ENCODE peak calls at places on chromosomes 6 and 20, in eight cellular contexts. N, T, O, X, Z, M, Y and V are unnamed samples.

GRCh38 chr6:168299541-168300511 is 19.8 kb downstream of the DACT2 start:
- DNase-seq in T (peak), Y (no peak), O (no peak), Z (no peak), M (no peak), X (no peak), N (no peak), V (peak)

GRCh38 chr6:133512410-133513016 is 271.4 kb downstream of the EYA4 start:
- DNase-seq in X (peak), M (peak), Z (peak), T (no peak), O (peak), N (peak), Y (peak), V (no peak)

GRCh38 chr20:2771631-2772080 is 28.8 kb downstream of the CPXM1 start:
- DNase-seq in Z (no peak), O (no peak), T (peak), M (no peak), X (peak), Y (no peak), N (no peak), V (no peak)

GRCh38 chr20:24676978-24677370 is 207.5 kb downstream of the SYNDIG1 start:
- DNase-seq in X (no peak), N (no peak), Y (no peak), O (no peak), T (no peak), Z (no peak), M (no peak), V (peak)

GRCh38 chr6:79076160-79076559 is 1.9 kb downstream of the PHIP start:
- DNase-seq in N (no peak), T (no peak), X (peak), O (no peak), M (no peak), Y (peak), Z (no peak), V (no peak)

GRCh38 chr20:59144179-59144830 is 19.3 kb upstream of the ZNF831 start:
- DNase-seq in Z (no peak), Y (no peak), M (no peak), O (no peak), X (no peak), N (no peak), T (peak), V (no peak)

GRCh38 chr6:132512342-132512637 is 626 bp downstream of the STX7 start:
- DNase-seq in O (no peak), N (no peak), X (no peak), T (no peak), Y (no peak), M (no peak), Z (no peak), V (no peak)

GRCh38 chr20:59575653-59576052 is 28.7 kb upstream of the PHACTR3 start:
- DNase-seq in N (no peak), M (no peak), Y (no peak), O (no peak), X (no peak), T (no peak), Z (no peak), V (no peak)

GRCh38 chr6:170135821-170136471 is 154.9 kb downstream of the DLL1 start:
- DNase-seq in X (no peak), Z (no peak), O (no peak), Y (no peak), T (peak), M (no peak), N (no peak), V (peak)

GRCh38 chr20:49635171-49635570 is 67.2 kb upstream of the PTGIS start:
- DNase-seq in N (peak), T (no peak), Y (no peak), Z (peak), M (no peak), X (no peak), O (no peak), V (peak)

GRCh38 chr6:79170915-79171314 is 63.6 kb downstream of the HMGN3 start:
- DNase-seq in Y (no peak), N (no peak), M (no peak), O (no peak), Z (no peak), X (peak), T (no peak), V (no peak)

GRCh38 chr20:41574802-41575389 is 43.3 kb downstream of the CHD6 start:
- DNase-seq in N (no peak), Z (no peak), X (no peak), O (no peak), T (no peak), Y (no peak), M (no peak), V (no peak)

GRCh38 chr6:12851123-12851695 is 134.6 kb downstream of the PHACTR1 start:
- DNase-seq in M (no peak), Z (no peak), O (no peak), Y (peak), X (no peak), N (no peak), T (no peak), V (no peak)

GRCh38 chr6:24520929-24521546 is 26.3 kb downstream of the ALDH5A1 start:
- DNase-seq in N (peak), Y (peak), M (peak), O (peak), T (no peak), Z (no peak), X (peak), V (no peak)

GRCh38 chr6:33014841-33015634 is 5.6 kb upstream of the HLA-DOA start:
- DNase-seq in T (no peak), Z (peak), X (peak), O (peak), Y (peak), N (no peak), M (peak), V (no peak)

GRCh38 chr6:89792881-89793280 is 26.7 kb downstream of the MDN1 start:
- DNase-seq in O (peak), X (peak), T (no peak), Z (no peak), M (no peak), Y (peak), N (no peak), V (no peak)

GRCh38 chr6:63466242-63466733 is 106.0 kb upstream of the LOC128125822 start:
- DNase-seq in T (no peak), X (no peak), Z (no peak), O (no peak), M (no peak), Y (no peak), N (no peak), V (no peak)

GRCh38 chr6:157019733-157020132 is 242.6 kb downstream of the ARID1B start:
- DNase-seq in N (no peak), O (no peak), T (no peak), Y (peak), X (peak), M (no peak), Z (no peak), V (no peak)

GRCh38 chr6:131293472-131293911 is 158.2 kb downstream of the AKAP7 start:
- DNase-seq in N (no peak), M (no peak), T (no peak), Y (no peak), Z (no peak), X (no peak), O (no peak), V (peak)

GRCh38 chr6:10030942-10031537 is 383.8 kb downstream of the TFAP2A start:
- DNase-seq in N (no peak), O (no peak), M (no peak), Y (peak), X (peak), T (no peak), Z (no peak), V (no peak)

GRCh38 chr6:87575423-87575822 is 14.4 kb downstream of the RARS2 start:
- DNase-seq in Y (no peak), N (no peak), T (no peak), Z (no peak), X (no peak), O (no peak), M (no peak), V (no peak)

GRCh38 chr6:33819021-33819420 is 15.2 kb upstream of the MLN start:
- DNase-seq in O (no peak), N (no peak), M (no peak), T (no peak), X (no peak), Z (no peak), Y (no peak), V (no peak)

GRCh38 chr20:53621482-53622246 is 28.0 kb upstream of the ZNF217 start:
- DNase-seq in O (no peak), T (peak), N (peak), X (peak), Z (peak), M (peak), Y (peak), V (peak)

GRCh38 chr6:160767647-160768019 is 65.6 kb downstream of the PLG start:
- DNase-seq in Y (no peak), Z (no peak), O (no peak), X (no peak), M (no peak), T (no peak), N (no peak), V (no peak)

GRCh38 chr6:160766657-160767018 is 64.6 kb downstream of the PLG start:
- DNase-seq in Z (no peak), O (no peak), M (no peak), N (no peak), Y (no peak), X (no peak), T (no peak), V (no peak)

GRCh38 chr6:160765412-160765811 is 63.4 kb downstream of the PLG start:
- DNase-seq in O (no peak), Z (no peak), X (no peak), N (no peak), T (no peak), Y (no peak), M (no peak), V (no peak)

GRCh38 chr6:160768101-160768500 is 66.1 kb downstream of the PLG start:
- DNase-seq in M (no peak), N (no peak), T (no peak), X (no peak), Z (no peak), Y (no peak), O (no peak), V (no peak)

GRCh38 chr6:160767019-160767646 is 65.1 kb downstream of the PLG start:
- DNase-seq in N (peak), T (peak), O (peak), X (peak), Y (peak), Z (peak), M (peak), V (peak)
- H3K4me3 ChIP-seq in N (peak), T (no peak), O (peak), X (peak), Y (no peak), Z (peak), M (peak), V (peak)

DNA sequence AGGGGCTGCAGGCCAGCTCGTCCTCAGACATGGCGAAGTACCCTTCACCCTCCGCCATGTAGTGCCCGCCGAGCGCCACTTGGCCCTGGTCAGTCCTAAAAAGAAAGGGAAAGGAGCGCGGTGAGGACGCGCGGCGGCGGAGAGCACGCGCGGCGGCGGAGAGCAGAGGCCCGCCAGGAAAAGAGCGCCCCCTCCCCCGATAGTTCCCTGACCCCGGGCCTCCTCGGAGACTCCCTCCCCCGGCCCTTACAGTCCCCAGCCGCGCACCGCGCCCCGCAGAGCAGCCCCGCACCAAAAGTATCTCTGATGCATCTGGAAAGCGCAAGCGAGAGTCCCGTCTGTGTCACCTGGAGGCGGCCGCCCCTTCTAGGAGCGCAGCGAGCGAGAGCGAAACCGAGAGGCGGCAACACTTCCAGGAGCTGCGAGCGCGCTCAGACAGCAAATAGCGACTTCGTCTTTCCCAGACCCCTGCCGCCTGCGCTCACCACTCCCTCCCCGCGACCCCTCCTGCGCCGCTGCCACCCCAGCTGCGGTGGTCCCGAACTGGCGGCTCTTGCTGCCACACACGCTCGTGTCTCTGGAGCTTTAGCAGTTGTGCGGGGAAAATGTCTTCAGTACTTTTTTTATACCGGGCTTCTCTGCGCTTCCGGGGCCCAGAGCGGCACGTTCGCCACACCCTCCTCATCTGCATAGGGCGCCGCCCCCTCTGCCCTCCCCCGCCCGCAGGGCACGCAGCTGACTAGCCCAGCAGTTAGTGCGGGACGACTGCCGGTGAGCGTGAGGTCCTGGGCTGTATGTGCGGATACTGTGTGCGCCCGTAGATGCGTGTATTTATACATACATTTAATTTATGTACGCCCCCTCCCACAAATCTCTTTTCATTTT is at the start of gene TENT5A:
- DNase-seq in X (peak), Y (peak), N (peak), T (peak), Z (peak), M (peak), O (peak), V (peak)
- TF ChIP-seq CTCF in X (no peak), Y (no peak), N (peak), T (no peak), Z (peak), M (no peak), O (peak), V (no peak)

GRCh38 chr6:159984268-159984786 is 15.4 kb downstream of the IGF2R start:
- DNase-seq in Y (peak), T (peak), Z (no peak), N (no peak), O (no peak), X (no peak), M (no peak), V (no peak)
- H3K4me3 ChIP-seq in Y (no peak), T (no peak), Z (no peak), N (no peak), O (no peak), X (no peak), M (no peak), V (no peak)

DNA sequence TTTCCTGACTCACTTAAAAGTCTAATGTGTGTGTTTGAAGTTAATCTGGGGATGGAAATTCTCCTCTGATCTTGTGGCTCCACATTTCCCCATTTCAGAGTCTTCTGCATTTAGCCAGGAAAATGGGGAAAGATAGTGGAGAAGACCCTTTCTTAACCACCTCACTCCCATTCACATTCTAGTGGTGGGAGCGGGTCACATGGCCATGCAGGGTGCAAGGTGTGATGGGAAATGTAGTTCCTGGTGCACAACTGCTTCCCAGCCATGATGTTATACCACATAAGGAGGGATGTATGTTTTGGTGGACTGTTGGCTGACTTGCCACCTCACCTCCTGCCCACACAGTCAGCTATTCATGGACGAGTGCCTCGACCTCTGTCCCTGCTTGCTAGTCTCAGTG is 61.8 kb downstream of the BANF2 start:
- DNase-seq in Y (no peak), X (no peak), O (no peak), M (no peak), T (no peak), Z (no peak), N (no peak), V (no peak)
- TF ChIP-seq CTCF in Y (no peak), X (no peak), O (no peak), M (no peak), T (no peak), Z (no peak), N (no peak), V (no peak)

GRCh38 chr6:105452376-105452775 is 49.5 kb upstream of the PREP start:
- DNase-seq in T (no peak), O (no peak), N (no peak), M (no peak), Y (no peak), X (no peak), Z (no peak), V (no peak)

GRCh38 chr6:105449756-105450390 is 47.0 kb upstream of the PREP start:
- DNase-seq in Z (no peak), T (no peak), X (no peak), N (no peak), O (no peak), M (no peak), Y (no peak), V (no peak)

GRCh38 chr6:105458061-105458460 is 55.2 kb upstream of the PREP start:
- DNase-seq in N (no peak), M (no peak), Z (no peak), T (no peak), O (no peak), X (no peak), Y (no peak), V (no peak)

GRCh38 chr6:105453968-105454367 is 51.1 kb upstream of the PREP start:
- DNase-seq in M (no peak), N (no peak), Z (no peak), Y (no peak), O (no peak), T (no peak), X (no peak), V (no peak)

DNA sequence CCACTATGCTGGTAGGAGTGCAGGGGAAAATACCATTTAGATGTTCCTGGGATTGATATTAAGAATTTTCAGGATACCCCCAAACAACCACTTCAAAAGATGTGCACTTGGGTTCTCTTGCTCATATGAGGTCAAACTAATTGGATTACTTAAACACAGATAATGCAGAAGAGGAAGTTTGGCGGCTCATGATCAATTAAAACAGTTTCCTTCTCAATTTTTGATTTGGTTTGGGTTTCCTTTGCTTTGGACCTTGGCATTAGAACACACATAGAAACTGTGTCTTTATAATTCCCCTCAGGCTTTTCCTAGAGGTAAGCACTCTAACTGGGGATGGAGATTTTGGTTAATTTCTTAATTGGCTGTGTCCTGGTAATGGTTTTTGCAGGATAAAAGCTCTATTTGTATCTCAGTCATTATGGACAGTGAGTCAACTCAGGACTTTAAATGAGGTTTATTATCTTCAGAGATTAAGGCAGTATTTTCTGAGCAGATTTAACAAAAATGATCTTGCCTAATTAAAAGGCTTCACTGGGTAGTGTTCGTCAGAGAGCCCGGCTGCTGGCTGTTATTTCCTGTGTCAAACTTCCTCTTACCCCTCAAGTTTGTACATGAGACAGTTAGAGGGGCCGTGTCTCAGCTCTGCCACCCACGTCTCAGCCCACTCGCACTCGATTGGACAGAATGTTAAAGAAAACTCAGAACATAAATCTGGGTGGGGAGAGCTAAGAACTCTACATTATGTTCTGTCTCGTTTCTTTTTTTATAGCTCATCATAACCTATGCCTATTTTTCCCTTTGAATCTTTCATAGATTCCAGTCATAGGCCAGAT is 50.3 kb upstream of the PREP start:
- DNase-seq in N (no peak), T (no peak), M (peak), Z (no peak), X (peak), O (no peak), Y (no peak), V (no peak)
- H3K4me3 ChIP-seq in N (peak), T (no peak), M (no peak), Z (no peak), X (peak), O (no peak), Y (no peak), V (no peak)

DNA sequence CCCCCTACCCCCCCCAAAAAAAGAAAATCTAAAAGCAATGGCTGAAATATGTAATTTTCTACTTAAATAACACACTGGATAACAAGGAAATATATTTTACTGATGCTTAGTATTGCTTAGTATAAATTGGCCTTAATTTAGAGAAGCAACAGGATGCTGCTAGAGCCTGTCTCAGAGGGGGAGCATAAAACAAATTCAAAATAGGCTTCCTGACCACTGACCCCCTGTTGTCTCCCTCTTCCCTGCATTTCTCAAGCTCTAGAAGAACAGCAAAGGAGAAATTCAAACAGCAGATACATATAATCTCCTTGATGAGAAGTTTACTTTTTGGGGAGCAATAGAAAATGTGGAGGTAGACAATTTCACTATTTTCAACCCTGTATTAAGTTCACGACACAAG is 631.1 kb upstream of the GJE1 start:
- DNase-seq in Y (no peak), N (no peak), O (no peak), M (no peak), T (no peak), Z (no peak), X (no peak), V (no peak)
- TF ChIP-seq CTCF in Y (no peak), N (no peak), O (no peak), M (no peak), T (no peak), Z (no peak), X (no peak), V (no peak)

GRCh38 chr20:32144898-32145662 is 35.6 kb downstream of the TM9SF4 start:
- DNase-seq in Y (no peak), T (no peak), M (no peak), O (no peak), N (no peak), Z (no peak), X (no peak), V (no peak)
- H3K4me3 ChIP-seq in Y (no peak), T (no peak), M (no peak), O (no peak), N (no peak), Z (no peak), X (no peak), V (no peak)

GRCh38 chr20:22574545-22575086 is 9.8 kb downstream of the FOXA2 start:
- DNase-seq in N (no peak), O (no peak), X (no peak), Z (no peak), Y (no peak), T (no peak), M (no peak), V (no peak)
- TF ChIP-seq CTCF in N (no peak), O (no peak), X (no peak), Z (no peak), Y (no peak), T (no peak), M (no peak), V (no peak)